ENCODE peak calls at places on chromosomes 4 and X, in nine cellular contexts. H is NCI-H1105; B is activated effector memory CD4-positive, alpha-beta T cell treated with anti-CD3 and anti-CD28 coated beads, Interleukin-2, amount 50 U/mL, for 16 hours; C is lower lobe of right lung; Z is stimulated activated CD4-positive, alpha-beta T cell treated with anti-CD3 and anti-CD28 coated beads, TNF-alpha, amount 100 ng/mL, for 4 hours; A is AG09319; P is activated CD4-positive, alpha-beta T cell treated with anti-CD3 and anti-CD28 coated beads for 36 hours; X is psoas muscle; U is CD8-positive, alpha-beta memory T cell. Q is an unnamed sample.

GRCh38 chr4:158791588-158791987 is 22.8 kb downstream of the FNIP2 start:
- DNase-seq in A (no peak), U (no peak), P (no peak), H (no peak), B (no peak), C (no peak), Z (no peak), X (no peak), Q (no peak)

GRCh38 chr4:95340191-95340590 is 208.6 kb downstream of the UNC5C start:
- DNase-seq in X (no peak), B (no peak), P (no peak), H (no peak), C (no peak), U (no peak), Z (no peak), A (no peak), Q (no peak)

GRCh38 chr4:15158410-15159091 is 156.3 kb downstream of the CPEB2 start:
- DNase-seq in P (no peak), Z (no peak), C (no peak), H (no peak), A (no peak), U (no peak), X (no peak), B (no peak), Q (no peak)

GRCh38 chr4:40261246-40262078 is 64.6 kb downstream of the RHOH start:
- DNase-seq in H (no peak), Z (no peak), B (no peak), A (no peak), P (no peak), C (no peak), X (no peak), U (no peak), Q (no peak)

GRCh38 chr4:64564126-64564525 is 154.9 kb upstream of the TECRL start:
- DNase-seq in C (no peak), Z (no peak), X (no peak), U (no peak), A (no peak), P (no peak), H (no peak), B (no peak), Q (peak; percentile 46)

GRCh38 chr4:169677150-169677732 is 56.9 kb downstream of the CLCN3 start:
- DNase-seq in Z (no peak), X (no peak), A (no peak), H (peak; percentile 6), P (no peak), B (no peak), C (no peak), U (no peak), Q (no peak)

GRCh38 chr4:11817088-11817487 is 388.4 kb upstream of the HS3ST1 start:
- DNase-seq in Z (no peak), H (no peak), P (no peak), A (no peak), B (no peak), U (no peak), C (no peak), X (no peak), Q (no peak)

GRCh38 chr4:137749466-137749865 is 217.2 kb upstream of the PCDH18 start:
- DNase-seq in H (no peak), U (no peak), Z (no peak), A (peak; percentile 20), B (no peak), C (no peak), X (no peak), P (no peak), Q (peak; percentile 16)

GRCh38 chrX:116726806-116727205 is 264.0 kb upstream of the CT83 start:
- DNase-seq in C (no peak), H (no peak), X (no peak), Z (no peak), P (no peak), U (no peak), A (no peak), B (no peak), Q (no peak)

GRCh38 chr4:16077786-16078185 is 6.0 kb downstream of the PROM1 start:
- DNase-seq in P (no peak), A (no peak), B (no peak), U (no peak), H (no peak), Z (no peak), X (no peak), C (no peak), Q (no peak)

GRCh38 chrX:40166582-40166981 is 68.8 kb upstream of the BCOR start:
- DNase-seq in Z (no peak), X (peak; percentile 56), H (peak; percentile 3), C (no peak), U (no peak), P (no peak), A (no peak), B (no peak), Q (peak; percentile 49)

GRCh38 chr4:36269116-36269515 is 12.3 kb upstream of the DTHD1 start:
- DNase-seq in P (peak; percentile 52), B (no peak), A (no peak), X (no peak), U (peak; percentile 60), H (no peak), C (no peak), Z (no peak), Q (no peak)

GRCh38 chrX:50081282-50081955 is 119.4 kb downstream of the AKAP4 start:
- DNase-seq in U (no peak), P (peak; percentile 18), C (peak; percentile 62), B (no peak), X (peak; percentile 58), H (peak; percentile 4), Z (no peak), A (no peak), Q (peak; percentile 7)

GRCh38 chrX:34365482-34365881 is 233.4 kb upstream of the FAM47A start:
- DNase-seq in U (no peak), X (no peak), C (no peak), A (no peak), P (no peak), H (no peak), Z (no peak), B (no peak), Q (peak; percentile 15)

GRCh38 chr4:13348216-13348615 is 135.9 kb downstream of the RAB28 start:
- DNase-seq in Z (no peak), C (no peak), P (no peak), B (no peak), A (no peak), U (no peak), X (no peak), H (no peak), Q (peak; percentile 54)

GRCh38 chr4:94032754-94033153 is 174.9 kb upstream of the SMARCAD1 start:
- DNase-seq in A (no peak), C (no peak), X (no peak), U (no peak), B (no peak), P (no peak), Z (no peak), H (no peak), Q (peak; percentile 3)

GRCh38 chrX:5242091-5242790 is 986.4 kb downstream of the NLGN4X start:
- DNase-seq in Z (no peak), A (no peak), P (no peak), U (no peak), X (no peak), B (no peak), H (no peak), C (no peak), Q (no peak)

GRCh38 chrX:154002215-154002719 is 17.4 kb downstream of the IRAK1 start:
- DNase-seq in X (no peak), H (peak; percentile 19), Z (no peak), U (no peak), C (peak; percentile 70), A (peak; percentile 75), P (peak; percentile 63), B (peak; percentile 79), Q (peak; percentile 87)

GRCh38 chr4:78121338-78121904 is 64.3 kb downstream of the FRAS1 start:
- DNase-seq in X (peak; percentile 74), H (no peak), C (peak; percentile 69), A (no peak), P (no peak), U (no peak), Z (no peak), B (no peak), Q (no peak)

GRCh38 chrX:101999644-102000539 is 68.1 kb upstream of the ZMAT1 start:
- DNase-seq in C (no peak), P (no peak), Z (no peak), A (no peak), U (no peak), X (no peak), B (no peak), H (no peak), Q (peak; percentile 12)

GRCh38 chr4:145625677-145626622 is 6.8 kb downstream of the MMAA start:
- DNase-seq in H (no peak), X (no peak), P (no peak), C (no peak), B (no peak), A (no peak), Z (no peak), U (no peak), Q (no peak)